ENCODE peak calls at places on chromosomes 16 and 17, in seven cellular contexts. H, N, F, T, W, Y and Z are unnamed samples.

GRCh38 chr17:1005361-1005946 is 8.5 kb downstream of the TIMM22 start:
- DNase-seq in H (peak; percentile 54), N (peak; percentile 73), F (peak; percentile 81), T (peak; percentile 88), W (no peak), Y (no peak), Z (peak; percentile 75)

GRCh38 chr16:73047536-73048291 is at the start of gene ZFHX3:
- DNase-seq in H (peak; percentile 49), N (peak; percentile 67), F (peak; percentile 48), T (peak; percentile 87), W (peak; percentile 63), Y (peak; percentile 82), Z (peak; percentile 67)

GRCh38 chr16:80816372-80816771 is 12.0 kb upstream of the CDYL2 start:
- DNase-seq in H (no peak), N (no peak), F (no peak), T (no peak), W (no peak), Y (no peak), Z (no peak)

GRCh38 chr17:32484628-32485027 is 2.2 kb upstream of the CDK5R1 start:
- DNase-seq in H (no peak), N (no peak), F (peak; percentile 65), T (no peak), W (no peak), Y (peak; percentile 46), Z (no peak)

GRCh38 chr16:60642956-60643355 is 1393.3 kb downstream of the CDH8 start:
- DNase-seq in H (no peak), N (no peak), F (no peak), T (no peak), W (no peak), Y (no peak), Z (no peak)

GRCh38 chr16:14489460-14489859 is 140.6 kb downstream of the PARN start:
- DNase-seq in H (peak; percentile 15), N (no peak), F (no peak), T (no peak), W (no peak), Y (no peak), Z (no peak)

GRCh38 chr16:86424968-86425367 is 85.4 kb upstream of the FOXF1 start:
- DNase-seq in H (no peak), N (no peak), F (no peak), T (no peak), W (no peak), Y (no peak), Z (no peak)

GRCh38 chr16:79082955-79083354 is 517.6 kb downstream of the MAF start:
- DNase-seq in H (no peak), N (no peak), F (no peak), T (no peak), W (no peak), Y (no peak), Z (no peak)

GRCh38 chr16:66422366-66422765 is 4.7 kb upstream of the BEAN1 start:
- DNase-seq in H (no peak), N (no peak), F (no peak), T (no peak), W (no peak), Y (peak; percentile 40), Z (no peak)

GRCh38 chr17:82216301-82217119 is 3.9 kb upstream of the CCDC57 start:
- DNase-seq in H (peak; percentile 81), N (peak; percentile 32), F (no peak), T (peak; percentile 91), W (no peak), Y (peak; percentile 89), Z (no peak)

GRCh38 chr17:2064511-2064910 is 9.6 kb downstream of the HIC1 start:
- DNase-seq in H (no peak), N (no peak), F (no peak), T (no peak), W (no peak), Y (peak; percentile 77), Z (no peak)

GRCh38 chr17:2064980-2065785 is 10.3 kb downstream of the HIC1 start:
- DNase-seq in H (peak; percentile 68), N (no peak), F (peak; percentile 44), T (no peak), W (no peak), Y (no peak), Z (no peak)

GRCh38 chr17:2064147-2064489 is 9.2 kb downstream of the HIC1 start:
- DNase-seq in H (no peak), N (no peak), F (no peak), T (no peak), W (no peak), Y (no peak), Z (no peak)

GRCh38 chr17:2062571-2063183 is 7.8 kb downstream of the HIC1 start:
- DNase-seq in H (peak; percentile 49), N (peak; percentile 68), F (peak; percentile 56), T (no peak), W (no peak), Y (no peak), Z (no peak)

DNA sequence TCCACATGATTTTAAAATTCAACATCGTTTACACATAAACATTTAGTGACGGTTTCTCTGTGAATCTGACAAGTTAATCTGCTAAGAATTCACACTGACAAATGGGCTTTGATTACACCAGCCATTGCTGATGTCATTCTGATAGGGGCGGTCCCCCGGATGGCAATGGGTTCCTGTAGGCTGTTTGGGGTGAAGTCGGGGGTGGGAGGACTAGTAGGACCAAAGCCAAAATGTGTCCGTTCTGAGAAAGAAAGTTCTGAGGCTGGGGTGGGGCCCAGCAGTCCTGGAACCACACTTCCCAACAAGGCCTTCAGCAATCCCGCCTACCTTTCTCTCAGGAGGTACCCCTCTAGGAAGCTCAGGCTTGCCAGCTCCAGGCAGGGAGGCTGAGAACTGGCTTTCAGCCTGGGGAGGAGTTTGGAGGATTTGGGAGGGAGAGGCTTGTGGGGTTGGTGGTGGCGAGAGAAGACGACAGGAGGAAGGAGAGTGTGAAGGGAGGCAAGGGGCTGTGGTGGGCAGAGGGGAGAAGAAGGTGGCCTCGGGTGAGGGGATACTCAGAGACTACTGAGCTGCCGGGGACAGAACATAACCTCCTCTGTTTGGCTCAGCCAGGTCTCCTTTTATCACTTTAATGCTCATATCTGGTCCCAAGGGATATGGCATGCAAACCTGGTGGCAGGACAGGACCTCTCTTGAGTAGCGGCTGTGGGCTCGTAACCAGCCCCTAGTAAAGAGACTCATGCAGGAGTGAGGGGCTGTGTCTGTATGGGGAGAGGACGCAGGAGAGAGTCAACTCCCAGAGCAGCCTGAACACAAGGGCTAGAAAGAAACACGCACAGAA is 8.6 kb downstream of the HIC1 start:
- DNase-seq in H (peak; percentile 72), N (peak; percentile 71), F (no peak), T (no peak), W (no peak), Y (peak; percentile 69), Z (no peak)
- H3K27ac ChIP-seq in H (peak overlapping the region; percentile 53), N (peak overlapping the region; percentile 94), F (peak overlapping the region; percentile 89), T (no peak overlapping the region), W (peak overlapping the region; percentile 66), Y (peak overlapping the region; percentile 96), Z (peak overlapping the region; percentile 89)

GRCh38 chr16:4383591-4384495 is 12.2 kb downstream of the VASN start:
- DNase-seq in H (no peak), N (no peak), F (no peak), T (peak; percentile 12), W (no peak), Y (no peak), Z (no peak)
- TF ChIP-seq POLR2A in H (peak; percentile 16), N (no peak), F (no peak), T (no peak), W (no peak), Y (no peak), Z (no peak)

GRCh38 chr17:48644910-48645557 is 18.9 kb upstream of the HOXB9 start:
- DNase-seq in H (no peak), N (no peak), F (no peak), T (no peak), W (no peak), Y (peak; percentile 33), Z (no peak)
- H3K27ac ChIP-seq in H (no peak overlapping the region), N (no peak overlapping the region), F (no peak overlapping the region), T (no peak overlapping the region), W (no peak overlapping the region), Y (no peak overlapping the region), Z (no peak overlapping the region)

GRCh38 chr16:8859913-8860881 is 8.6 kb downstream of the CARHSP1 start:
- DNase-seq in H (peak; percentile 79), N (peak; percentile 79), F (peak; percentile 73), T (peak; percentile 66), W (peak; percentile 68), Y (peak; percentile 72), Z (peak; percentile 55)
- TF ChIP-seq POLR2A in H (no peak), N (no peak), F (no peak), T (peak; percentile 21), W (no peak), Y (no peak), Z (no peak)

GRCh38 chr17:50206604-50207293 is 5.3 kb upstream of the COL1A1 start:
- DNase-seq in H (peak; percentile 66), N (peak; percentile 78), F (peak; percentile 75), T (no peak), W (peak; percentile 43), Y (peak; percentile 54), Z (no peak)

GRCh38 chr17:50207318-50207717 is 5.9 kb upstream of the COL1A1 start:
- DNase-seq in H (no peak), N (peak; percentile 22), F (peak; percentile 19), T (no peak), W (peak; percentile 4), Y (peak; percentile 33), Z (no peak)

GRCh38 chr17:50209133-50209471 is 7.7 kb upstream of the COL1A1 start:
- DNase-seq in H (no peak), N (no peak), F (no peak), T (peak; percentile 1), W (no peak), Y (no peak), Z (no peak)

GRCh38 chr17:50208611-50209061 is 7.2 kb upstream of the COL1A1 start:
- DNase-seq in H (no peak), N (peak; percentile 27), F (peak; percentile 11), T (peak; percentile 1), W (peak; percentile 10), Y (peak; percentile 17), Z (no peak)

DNA sequence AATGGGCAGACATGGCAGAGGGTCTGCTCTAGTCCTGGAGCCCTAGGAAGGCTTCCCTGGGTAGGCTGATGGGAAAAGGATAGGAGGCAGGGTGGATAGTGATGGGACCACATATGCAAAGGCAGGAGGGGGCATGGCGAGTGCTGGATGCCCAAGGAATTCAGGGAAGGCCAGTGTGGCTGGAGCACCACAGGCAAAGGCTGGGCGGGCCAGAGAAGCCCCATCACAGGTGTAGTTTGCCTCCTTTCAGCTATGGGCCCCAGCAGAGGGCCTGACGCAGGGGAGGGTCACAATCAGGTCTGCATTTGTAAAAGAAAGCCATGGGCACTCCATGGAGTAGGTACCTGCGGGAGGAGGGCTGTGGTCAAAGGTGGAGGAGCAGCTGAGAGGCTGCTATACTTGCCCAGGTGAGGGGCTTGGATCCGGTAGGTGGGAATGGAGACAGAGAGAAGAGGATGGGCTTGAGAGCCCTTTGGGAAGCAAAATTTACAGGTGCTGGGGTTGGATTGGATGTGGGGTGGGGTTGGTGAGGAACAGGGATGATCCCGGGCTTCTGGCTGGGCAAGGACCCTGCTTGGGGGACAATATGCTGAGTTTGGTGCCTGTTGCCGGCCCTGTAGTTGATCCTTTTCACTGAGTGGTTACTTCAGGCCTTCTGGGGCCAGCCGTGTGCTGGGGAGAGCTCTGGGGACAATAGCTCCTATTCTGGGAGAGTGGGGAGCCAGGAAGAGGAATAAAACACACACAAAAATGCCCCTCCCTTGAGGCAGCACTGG is 6.5 kb upstream of the COL1A1 start:
- DNase-seq in H (no peak), N (no peak), F (peak; percentile 12), T (no peak), W (peak; percentile 4), Y (peak; percentile 29), Z (no peak)
- H3K27ac ChIP-seq in H (peak overlapping the region; percentile 95), N (peak overlapping the region; percentile 96), F (peak overlapping the region; percentile 95), T (no peak overlapping the region), W (no peak overlapping the region), Y (peak overlapping the region; percentile 8), Z (peak overlapping the region; percentile 54)

GRCh38 chr17:57461082-57461481 is 204.8 kb downstream of the MSI2 start:
- DNase-seq in H (peak; percentile 52), N (no peak), F (no peak), T (no peak), W (no peak), Y (no peak), Z (no peak)
- TF ChIP-seq POLR2A in H (no peak), N (no peak), F (no peak), T (no peak), W (no peak), Y (no peak), Z (no peak)